ENCODE peak calls at places on chromosomes 3 and 15, in seven cellular contexts. W, F, Y, H, N, A and T are unnamed samples.

GRCh38 chr15:48253186-48253585 is 47.1 kb downstream of the SLC12A1 start:
- DNase-seq in W (no peak), F (no peak), Y (no peak), H (no peak), N (no peak), A (no peak), T (no peak)

GRCh38 chr15:28043625-28044520 is 55.2 kb downstream of the OCA2 start:
- DNase-seq in W (no peak), F (no peak), Y (no peak), H (no peak), N (no peak), A (no peak), T (no peak)

GRCh38 chr3:57960174-57960505 is 48.1 kb upstream of the FLNB start:
- DNase-seq in W (no peak), F (no peak), Y (no peak), H (no peak), N (no peak), A (no peak), T (peak; percentile 42)

GRCh38 chr3:125245521-125245920 is 33.0 kb upstream of the SLC12A8 start:
- DNase-seq in W (no peak), F (no peak), Y (peak; percentile 47), H (no peak), N (no peak), A (peak; percentile 11), T (peak; percentile 25)

GRCh38 chr3:157226173-157226847 is 66.4 kb upstream of the CCNL1 start:
- DNase-seq in W (no peak), F (no peak), Y (peak; percentile 53), H (no peak), N (no peak), A (peak; percentile 42), T (peak; percentile 57)

GRCh38 chr3:58962816-58963215 is 87.0 kb downstream of the CFAP20DC start:
- DNase-seq in W (no peak), F (peak; percentile 12), Y (peak; percentile 57), H (no peak), N (no peak), A (peak; percentile 16), T (peak; percentile 37)

GRCh38 chr3:128410669-128411573 is 55.8 kb downstream of the DNAJB8 start:
- DNase-seq in W (no peak), F (no peak), Y (no peak), H (no peak), N (no peak), A (no peak), T (no peak)

GRCh38 chr15:25424073-25424472 is 14.8 kb downstream of the UBE3A start:
- DNase-seq in W (no peak), F (no peak), Y (no peak), H (no peak), N (no peak), A (no peak), T (no peak)

GRCh38 chr3:193938613-193939012 is 197.3 kb upstream of the HES1 start:
- DNase-seq in W (no peak), F (no peak), Y (no peak), H (no peak), N (no peak), A (no peak), T (no peak)

GRCh38 chr3:38649500-38650247 is at the start of gene SCN5A:
- DNase-seq in W (no peak), F (no peak), Y (peak; percentile 13), H (no peak), N (no peak), A (peak; percentile 12), T (no peak)

GRCh38 chr3:174767406-174767805 is 91.7 kb upstream of the NAALADL2 start:
- DNase-seq in W (no peak), F (no peak), Y (peak; percentile 14), H (no peak), N (no peak), A (no peak), T (peak; percentile 94)

GRCh38 chr3:17103579-17103978 is 218.8 kb downstream of the PLCL2 start:
- DNase-seq in W (no peak), F (no peak), Y (no peak), H (no peak), N (no peak), A (no peak), T (no peak)

GRCh38 chr3:198067416-198067815 is 107.4 kb downstream of the LMLN start:
- DNase-seq in W (no peak), F (no peak), Y (no peak), H (no peak), N (no peak), A (no peak), T (no peak)

GRCh38 chr15:64909546-64909945 is 2.2 kb upstream of the ANKDD1A start:
- DNase-seq in W (no peak), F (no peak), Y (no peak), H (no peak), N (no peak), A (no peak), T (no peak)

GRCh38 chr15:68386587-68387287 is 45.2 kb downstream of the ITGA11 start:
- DNase-seq in W (peak; percentile 47), F (no peak), Y (no peak), H (no peak), N (peak; percentile 10), A (no peak), T (no peak)

GRCh38 chr3:56921573-56922571 is 120.1 kb upstream of the ARHGEF3 start:
- DNase-seq in W (no peak), F (no peak), Y (no peak), H (no peak), N (no peak), A (peak; percentile 70), T (peak; percentile 76)

GRCh38 chr3:47781326-47781684 is 388 bp downstream of the SMARCC1 start:
- DNase-seq in W (no peak), F (no peak), Y (peak; percentile 5), H (peak; percentile 66), N (peak; percentile 53), A (peak; percentile 15), T (no peak)

GRCh38 chr3:177041021-177041729 is 156.1 kb downstream of the TBL1XR1 start:
- DNase-seq in W (peak; percentile 76), F (no peak), Y (peak; percentile 90), H (peak; percentile 50), N (peak; percentile 44), A (peak; percentile 82), T (no peak)

GRCh38 chr3:57048052-57048671 is 12.3 kb upstream of the SPATA12 start:
- DNase-seq in W (peak; percentile 65), F (no peak), Y (peak; percentile 89), H (no peak), N (peak; percentile 32), A (peak; percentile 47), T (no peak)

GRCh38 chr3:55091381-55092225 is 163.7 kb upstream of the LRTM1 start:
- DNase-seq in W (no peak), F (peak; percentile 23), Y (peak; percentile 83), H (no peak), N (no peak), A (peak; percentile 61), T (no peak)

GRCh38 chr3:182241777-182242556 is 530.2 kb downstream of the SOX2 start:
- DNase-seq in W (peak; percentile 77), F (no peak), Y (peak; percentile 88), H (peak; percentile 65), N (peak; percentile 58), A (peak; percentile 34), T (peak; percentile 3)

DNA sequence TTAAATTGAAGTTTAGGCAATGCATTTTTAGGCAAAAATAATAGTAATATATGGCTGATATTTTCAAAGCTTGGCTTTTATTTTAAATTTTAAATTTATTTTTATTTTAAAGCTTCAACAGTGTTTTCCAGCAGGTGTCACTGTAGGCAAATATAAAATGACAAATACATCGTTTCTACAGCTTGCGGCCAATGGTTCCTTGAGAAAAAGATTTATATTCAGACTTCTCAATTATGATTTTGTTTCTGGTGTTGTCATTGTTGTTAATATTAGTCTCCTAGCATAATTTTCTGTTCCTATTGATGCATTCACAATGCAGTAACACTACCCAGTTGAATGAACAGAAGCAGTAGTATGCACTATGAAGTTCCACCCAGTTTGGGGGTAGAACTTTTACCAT is 220.7 kb upstream of the DNAJC19 start:
- DNase-seq in W (no peak), F (no peak), Y (peak; percentile 40), H (no peak), N (no peak), A (peak; percentile 40), T (peak; percentile 60)
- TF ChIP-seq CTCF in W (no peak), F (no peak), Y (peak; percentile 29), H (no peak), N (no peak), A (peak; percentile 27), T (peak; percentile 49)

DNA sequence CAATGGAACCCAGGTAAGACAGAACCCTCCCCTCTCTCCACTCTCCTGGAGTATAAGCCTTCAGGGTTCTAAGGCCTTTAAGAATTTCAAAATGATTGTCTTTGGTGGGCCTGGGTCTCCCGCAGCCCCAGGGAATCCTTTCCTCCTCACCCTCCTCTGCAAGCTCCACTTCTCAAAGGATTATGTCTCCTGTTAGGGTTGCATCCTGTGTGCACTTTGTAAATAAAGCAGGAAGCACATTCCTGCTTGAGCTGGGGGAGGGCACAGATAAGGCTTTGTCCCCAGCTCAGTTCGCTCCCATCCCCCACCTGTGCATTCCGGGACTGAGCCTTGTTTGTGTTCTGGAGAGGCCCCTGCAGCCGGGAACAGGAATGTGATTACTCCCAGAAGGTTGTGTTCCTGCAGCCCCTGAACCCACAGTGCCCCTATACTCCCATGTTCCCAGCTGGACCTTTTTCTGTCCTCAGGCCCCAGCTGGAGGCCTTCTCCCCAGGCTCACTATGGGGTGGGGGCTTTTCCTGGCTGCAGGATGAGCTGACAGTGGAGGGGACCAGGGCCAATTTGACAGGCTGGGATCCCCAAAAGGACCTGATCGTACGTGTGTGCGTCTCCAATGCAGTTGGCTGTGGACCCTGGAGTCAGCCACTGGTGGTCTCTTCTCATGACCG is 9.5 kb downstream of the TYRO3 start:
- DNase-seq in W (no peak), F (no peak), Y (no peak), H (peak; percentile 82), N (no peak), A (peak; percentile 89), T (peak; percentile 54)
- H3K4me3 ChIP-seq in W (no peak overlapping the region), F (no peak overlapping the region), Y (no peak overlapping the region), H (no peak overlapping the region), N (no peak overlapping the region), A (no peak overlapping the region), T (no peak overlapping the region)

GRCh38 chr3:23761440-23761896 is 44.3 kb upstream of the UBE2E1 start:
- DNase-seq in W (no peak), F (no peak), Y (peak; percentile 59), H (no peak), N (no peak), A (peak; percentile 62), T (peak; percentile 79)
- TF ChIP-seq CTCF in W (no peak), F (peak; percentile 33), Y (peak; percentile 50), H (no peak), N (no peak), A (peak; percentile 51), T (peak; percentile 75)

DNA sequence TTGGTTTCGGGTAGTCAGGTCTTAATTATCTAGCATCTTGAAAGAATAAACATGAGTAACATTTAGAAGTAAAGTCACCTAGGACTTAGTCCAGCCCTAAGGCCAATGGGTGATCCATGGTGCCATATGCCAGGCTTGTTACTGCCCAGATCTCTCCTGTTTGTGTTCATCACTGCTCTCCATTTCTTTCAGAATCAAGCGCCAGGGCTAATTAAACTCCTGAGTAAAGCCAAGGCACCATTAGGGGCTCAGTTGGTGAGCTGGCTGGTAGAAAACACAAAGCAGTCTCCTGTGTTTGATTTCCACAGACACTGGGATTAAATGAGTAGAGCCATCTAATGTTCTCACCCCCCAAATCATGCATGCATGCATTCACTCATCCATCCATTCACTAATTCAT is 11.3 kb downstream of the CYP19A1 start:
- DNase-seq in W (no peak), F (no peak), Y (no peak), H (no peak), N (no peak), A (no peak), T (no peak)
- H3K4me3 ChIP-seq in W (no peak overlapping the region), F (no peak overlapping the region), Y (no peak overlapping the region), H (no peak overlapping the region), N (no peak overlapping the region), A (no peak overlapping the region), T (no peak overlapping the region)

GRCh38 chr3:30747771-30748281 is 141.4 kb downstream of the TGFBR2 start:
- DNase-seq in W (no peak), F (no peak), Y (peak; percentile 76), H (no peak), N (no peak), A (peak; percentile 57), T (peak; percentile 70)
- TF ChIP-seq CTCF in W (peak; percentile 34), F (peak; percentile 50), Y (peak; percentile 82), H (peak; percentile 45), N (peak; percentile 38), A (peak; percentile 62), T (peak; percentile 73)